ENCODE peak calls at places on chromosomes 5 and 9, in five cellular contexts. A is spleen; W is activated effector memory CD4-positive, alpha-beta T cell treated with Interleukin-2 at 50 U/mL for 16 hours; B is smooth muscle cell of the brain vasculature; O is foreskin keratinocyte. K is an unnamed sample.

GRCh38 chr5:14735944-14736343 is 71.4 kb downstream of the OTULIN start:
- DNase-seq in O (no peak), B (no peak), W (no peak), A (no peak), K (no peak)

GRCh38 chr9:125701351-125701750 is 5.7 kb downstream of the MAPKAP1 start:
- DNase-seq in W (no peak), O (peak; percentile 83), A (no peak), B (no peak), K (no peak)

GRCh38 chr9:107738789-107739188 is 249.2 kb upstream of the KLF4 start:
- DNase-seq in B (no peak), O (peak; percentile 41), A (no peak), W (no peak), K (no peak)

GRCh38 chr5:148414848-148415247 is 31.1 kb downstream of the FBXO38 start:
- DNase-seq in A (no peak), O (no peak), B (no peak), W (no peak), K (no peak)

GRCh38 chr9:136011376-136011702 is 50.2 kb upstream of the UBAC1 start:
- DNase-seq in B (no peak), W (no peak), O (no peak), A (peak; percentile 72), K (no peak)

GRCh38 chr5:7078901-7079300 is 317.0 kb upstream of the ADCY2 start:
- DNase-seq in W (no peak), A (no peak), B (no peak), O (no peak), K (no peak)

GRCh38 chr5:53333160-53333559 is 147.3 kb upstream of the FST start:
- DNase-seq in A (no peak), O (peak; percentile 99), B (no peak), W (no peak), K (no peak)

GRCh38 chr5:161925960-161926359 is 78.0 kb downstream of the GABRA1 start:
- DNase-seq in W (no peak), B (no peak), A (no peak), O (no peak), K (no peak)

GRCh38 chr5:60842859-60843692 is 993 bp downstream of the ELOVL7 start:
- DNase-seq in W (no peak), O (no peak), B (no peak), A (no peak), K (no peak)

GRCh38 chr5:171999877-172000276 is 6.6 kb downstream of the FBXW11 start:
- DNase-seq in W (no peak), B (no peak), A (no peak), O (no peak), K (no peak)

GRCh38 chr9:78775889-78776288 is 479.0 kb downstream of the PSAT1 start:
- DNase-seq in O (no peak), B (no peak), W (no peak), A (no peak), K (no peak)

GRCh38 chr9:127970401-127971313 is 10.1 kb downstream of the EEIG1 start:
- DNase-seq in W (peak; percentile 67), O (peak; percentile 62), A (peak; percentile 90), B (no peak), K (no peak)

GRCh38 chr5:180866985-180867384 is 5.9 kb upstream of the ZFP62 start:
- DNase-seq in O (no peak), W (no peak), B (no peak), A (no peak), K (no peak)

GRCh38 chr5:163404364-163404763 is 33.0 kb upstream of the CCNG1 start:
- DNase-seq in B (no peak), O (no peak), A (no peak), W (no peak), K (no peak)

GRCh38 chr5:95949810-95950209 is 11.8 kb downstream of the ELL2 start:
- DNase-seq in O (no peak), W (no peak), A (no peak), B (no peak), K (no peak)

GRCh38 chr5:75358117-75358516 is 21.1 kb downstream of the HMGCR start:
- DNase-seq in W (no peak), B (no peak), A (no peak), O (no peak), K (no peak)

GRCh38 chr9:136105398-136106135 is 10.5 kb upstream of the NACC2 start:
- DNase-seq in B (no peak), O (no peak), A (peak; percentile 81), W (no peak), K (no peak)

K was measured in pulmonary artery endothelial cell.